ENCODE peak calls at places on chromosomes 3 and 15, in five cellular contexts. A, J, B, I and G are unnamed samples.

GRCh38 chr3:102229062-102229655 is 205.7 kb upstream of the ZPLD1 start:
- DNase-seq in J (peak), B (peak), A (peak), I (peak), G (peak)

GRCh38 chr3:143263844-143264243 is 144.3 kb downstream of the CHST2 start:
- DNase-seq in J (no peak), A (no peak), B (no peak), I (no peak), G (no peak)

GRCh38 chr15:73983211-73983727 is 8.8 kb downstream of the STOML1 start:
- DNase-seq in B (no peak), I (peak), A (no peak), J (peak), G (no peak)

GRCh38 chr3:46370784-46371183 is at the start of gene CCR5:
- DNase-seq in J (no peak), I (no peak), B (no peak), A (no peak), G (no peak)

GRCh38 chr3:140545756-140546155 is 132.1 kb upstream of the TRIM42 start:
- DNase-seq in J (no peak), B (no peak), A (no peak), I (no peak), G (no peak)

GRCh38 chr15:69288531-69289311 is 10.0 kb upstream of the PAQR5 start:
- DNase-seq in A (no peak), I (peak), B (no peak), J (no peak), G (peak)

GRCh38 chr3:150370129-150370602 is 37.9 kb upstream of the TSC22D2 start:
- DNase-seq in I (no peak), A (peak), J (no peak), B (peak), G (peak)

GRCh38 chr3:123032057-123032456 is 4.5 kb upstream of the SEMA5B start:
- DNase-seq in B (no peak), J (no peak), I (no peak), A (no peak), G (no peak)

GRCh38 chr3:185175370-185175987 is 22.6 kb upstream of the C3orf70 start:
- DNase-seq in B (peak), J (peak), I (no peak), A (peak), G (peak)

GRCh38 chr3:177041021-177041729 is 156.1 kb downstream of the TBL1XR1 start:
- DNase-seq in B (peak), I (no peak), J (no peak), A (no peak), G (no peak)

GRCh38 chr3:40971191-40972168 is 227.8 kb upstream of the CTNNB1 start:
- DNase-seq in J (no peak), A (no peak), B (peak), I (peak), G (no peak)

GRCh38 chr3:160196511-160197104 is 28.6 kb upstream of the C3orf80 start:
- DNase-seq in J (no peak), B (no peak), A (no peak), I (no peak), G (no peak)

GRCh38 chr15:28101201-28101600 is 2.1 kb upstream of the OCA2 start:
- DNase-seq in I (no peak), J (no peak), A (no peak), B (no peak), G (peak)

GRCh38 chr15:83973816-83974215 is 261.8 kb upstream of the GOLGA6L4 start:
- DNase-seq in J (peak), A (no peak), I (no peak), B (no peak), G (peak)

GRCh38 chr3:184196536-184196935 is 10.5 kb downstream of the ABCF3 start:
- DNase-seq in B (no peak), A (no peak), J (no peak), I (no peak), G (no peak)

GRCh38 chr15:70788114-70789049 is 25.0 kb upstream of the UACA start:
- DNase-seq in B (no peak), J (no peak), I (no peak), A (no peak), G (no peak)

GRCh38 chr15:88987951-88988671 is 74.9 kb upstream of the MFGE8 start:
- DNase-seq in A (no peak), B (peak), I (no peak), J (no peak), G (peak)

GRCh38 chr3:41362638-41363559 is 163.6 kb downstream of the CTNNB1 start:
- DNase-seq in B (peak), I (no peak), J (peak), A (no peak), G (peak)

GRCh38 chr3:51378726-51379125 is 6.4 kb upstream of the MANF start:
- DNase-seq in A (no peak), I (no peak), B (no peak), J (no peak), G (no peak)

GRCh38 chr3:156293566-156293965 is 173.2 kb downstream of the KCNAB1 start:
- DNase-seq in J (no peak), I (no peak), A (no peak), B (no peak), G (no peak)

GRCh38 chr3:48652923-48653715 is 9.6 kb downstream of the CELSR3 start:
- DNase-seq in A (no peak), J (no peak), B (no peak), I (no peak), G (no peak)

GRCh38 chr3:48655063-48655462 is 7.6 kb downstream of the CELSR3 start:
- DNase-seq in B (no peak), J (no peak), I (no peak), A (no peak), G (no peak)

GRCh38 chr3:48656061-48656840 is 6.4 kb downstream of the CELSR3 start:
- DNase-seq in B (peak), A (peak), I (peak), J (peak), G (peak)

GRCh38 chr3:48655586-48655985 is 7.1 kb downstream of the CELSR3 start:
- DNase-seq in I (no peak), J (no peak), A (no peak), B (no peak), G (no peak)

GRCh38 chr3:48656841-48657281 is 5.8 kb downstream of the CELSR3 start:
- DNase-seq in J (no peak), I (no peak), A (no peak), B (no peak), G (no peak)
- H3K4me3 ChIP-seq in J (no peak), I (peak), A (peak), B (no peak), G (no peak)

DNA sequence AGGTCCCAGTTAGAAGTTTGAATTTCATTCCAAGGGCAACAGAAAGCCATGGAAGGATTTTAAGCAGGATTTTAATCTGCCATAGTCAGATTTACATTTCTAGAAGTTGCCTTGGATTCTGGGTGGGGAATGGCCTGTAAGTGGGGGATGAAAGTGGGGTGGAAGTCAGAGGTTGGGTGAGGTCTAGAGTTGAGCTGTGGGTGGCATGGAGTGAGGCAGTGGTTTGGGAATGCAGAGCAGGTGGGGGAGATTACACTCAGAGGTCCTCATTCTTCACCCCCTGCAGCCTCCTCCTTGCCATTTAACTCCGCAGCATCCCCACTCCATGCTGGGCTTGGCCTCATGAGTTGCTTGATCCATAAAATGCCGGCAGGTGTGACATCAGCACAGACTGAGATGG is 32.0 kb upstream of the CCDC174 start:
- DNase-seq in B (no peak), I (no peak), J (no peak), A (no peak), G (no peak)
- TF ChIP-seq CTCF in B (no peak), I (no peak), J (no peak), A (no peak), G (no peak)

GRCh38 chr15:100972975-100973350 is 53.8 kb downstream of the LRRK1 start:
- DNase-seq in B (no peak), I (no peak), A (no peak), J (no peak), G (peak)
- H3K4me3 ChIP-seq in B (peak), I (peak), A (peak), J (no peak), G (peak)

DNA sequence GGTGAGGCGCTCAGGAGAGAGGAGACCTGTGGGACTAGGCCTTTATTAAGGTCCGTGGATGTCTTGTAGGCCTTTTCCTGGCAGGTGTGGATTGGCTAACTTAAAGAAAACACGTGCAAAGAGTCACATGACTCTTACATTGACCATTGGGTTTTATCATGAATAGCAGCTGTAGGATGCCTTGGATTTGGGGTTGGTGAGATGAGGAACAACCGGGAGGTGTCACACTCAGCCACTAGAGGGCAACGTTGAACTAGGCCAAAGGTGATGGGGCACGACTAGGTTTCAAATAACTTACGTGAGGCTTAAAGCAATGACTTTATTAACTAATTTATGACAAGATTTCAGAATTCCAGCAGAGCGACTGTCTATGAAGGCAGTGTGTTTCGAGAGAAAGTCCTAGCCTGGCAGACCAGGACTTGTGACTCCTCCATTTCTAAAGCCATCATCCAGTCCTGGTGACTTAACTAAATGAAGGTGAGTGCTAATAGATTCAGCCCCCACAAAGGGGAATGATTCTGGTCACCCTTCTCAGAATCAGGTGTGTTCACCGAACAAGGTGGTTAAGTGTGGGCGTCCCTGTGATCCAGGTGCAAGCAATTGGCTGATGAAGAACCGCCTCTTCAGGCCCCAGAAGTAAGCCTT is 345.6 kb downstream of the MCTP2 start:
- DNase-seq in J (peak), B (peak), A (no peak), I (no peak), G (peak)
- TF ChIP-seq CTCF in J (peak), B (peak), A (peak), I (peak), G (peak)

DNA sequence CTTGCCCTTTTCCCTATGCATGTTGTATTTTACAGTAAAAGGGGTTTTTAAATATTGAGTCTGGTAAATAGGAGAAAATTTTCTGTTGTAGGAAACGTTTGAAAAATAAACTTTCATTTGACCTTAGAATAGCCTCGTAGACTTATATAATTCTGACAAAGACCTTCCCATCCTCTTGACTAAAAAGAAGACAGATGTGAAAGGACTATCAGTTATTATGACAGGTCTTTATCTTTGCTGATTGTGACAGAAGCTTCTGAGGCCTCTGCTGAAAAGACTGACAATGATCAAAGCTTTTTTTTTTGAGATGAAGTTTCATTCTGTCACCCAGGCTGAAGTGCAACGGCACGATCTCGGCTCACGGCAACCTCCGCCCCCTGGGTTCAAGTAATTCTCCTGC is 24.2 kb downstream of the C2CD4A start:
- DNase-seq in J (no peak), I (no peak), A (no peak), B (no peak), G (no peak)
- H3K4me3 ChIP-seq in J (no peak), I (no peak), A (no peak), B (no peak), G (no peak)

GRCh38 chr3:114056130-114057010 is at the start of the genes CCDC191 and QTRT2:
- DNase-seq in J (peak), I (peak), A (peak), B (peak), G (peak)

GRCh38 chr3:114057011-114057347 is 442 bp downstream of the QTRT2 start:
- DNase-seq in A (no peak), I (no peak), B (no peak), J (peak), G (no peak)

GRCh38 chr3:114060906-114061655 is 4.5 kb downstream of the QTRT2 start:
- DNase-seq in A (no peak), I (no peak), B (no peak), J (no peak), G (no peak)

GRCh38 chr3:114058646-114059045 is 2.1 kb downstream of the QTRT2 start:
- DNase-seq in B (no peak), I (no peak), J (no peak), A (no peak), G (no peak)
- TF ChIP-seq CTCF in B (no peak), I (no peak), J (no peak), A (no peak), G (no peak)

GRCh38 chr3:152276688-152277087 is 8.0 kb downstream of the MBNL1 start:
- DNase-seq in A (no peak), J (no peak), B (no peak), I (no peak), G (no peak)
- H3K4me3 ChIP-seq in A (no peak), J (no peak), B (no peak), I (no peak), G (no peak)